ENCODE peak calls at places on chromosomes 12 and 14, in seven cellular contexts. J, O, W, R, F, S and T are unnamed samples.

GRCh38 chr12:130639759-130640158 is 76.3 kb downstream of the RIMBP2 start:
- DNase-seq in F (no peak), W (no peak), R (no peak), O (peak; percentile 27), S (no peak), J (no peak), T (no peak)

GRCh38 chr12:47207005-47207717 is 127.4 kb upstream of the AMIGO2 start:
- DNase-seq in O (no peak), F (no peak), W (no peak), R (no peak), J (peak; percentile 48), S (no peak), T (peak; percentile 60)

GRCh38 chr12:53561590-53561953 is 54.3 kb upstream of the NPFF start:
- DNase-seq in S (peak; percentile 58), J (no peak), F (no peak), W (peak; percentile 96), R (peak; percentile 81), O (peak; percentile 84), T (no peak)

GRCh38 chr14:103522649-103523582 is at the start of gene CKB:
- DNase-seq in F (peak; percentile 84), J (peak; percentile 83), S (peak; percentile 92), W (peak; percentile 55), O (no peak), R (no peak), T (no peak)

GRCh38 chr12:12007001-12007712 is 63.6 kb upstream of the BCL2L14 start:
- DNase-seq in F (peak; percentile 55), W (peak; percentile 90), R (peak; percentile 76), S (no peak), O (peak; percentile 14), J (no peak), T (no peak)

GRCh38 chr14:66074546-66074945 is 411.6 kb upstream of the CCDC196 start:
- DNase-seq in J (no peak), O (no peak), R (no peak), F (no peak), W (no peak), S (no peak), T (no peak)

GRCh38 chr12:1529862-1530591 is 64.4 kb downstream of the FBXL14 start:
- DNase-seq in F (peak; percentile 77), O (no peak), R (no peak), S (peak; percentile 83), W (peak; percentile 77), J (no peak), T (no peak)

GRCh38 chr12:53051881-53052412 is 2.1 kb downstream of the TNS2 start:
- DNase-seq in W (no peak), S (no peak), O (no peak), R (no peak), F (no peak), J (peak; percentile 16), T (no peak)

GRCh38 chr12:5102261-5102789 is 58.6 kb downstream of the KCNA5 start:
- DNase-seq in O (no peak), F (no peak), J (no peak), R (peak; percentile 15), S (peak; percentile 63), W (peak; percentile 80), T (no peak)

GRCh38 chr12:89436062-89436461 is 83.8 kb upstream of the DUSP6 start:
- DNase-seq in O (no peak), F (no peak), J (no peak), R (no peak), W (no peak), S (no peak), T (no peak)

GRCh38 chr12:132620113-132620892 is 1.7 kb downstream of the P2RX2 start:
- DNase-seq in J (no peak), F (no peak), R (no peak), W (no peak), S (no peak), O (no peak), T (peak; percentile 33)

GRCh38 chr14:22155582-22155981 is 433.4 kb downstream of the DAD1 start:
- DNase-seq in R (peak; percentile 41), F (no peak), J (no peak), W (no peak), S (no peak), O (no peak), T (no peak)

GRCh38 chr14:105857816-105858675 is 331.7 kb downstream of the TMEM121 start:
- DNase-seq in S (no peak), R (no peak), F (no peak), O (no peak), W (no peak), J (no peak), T (peak; percentile 55)

GRCh38 chr12:89472508-89472907 is 52.1 kb downstream of the GALNT4 start:
- DNase-seq in R (peak; percentile 59), J (no peak), O (peak; percentile 49), W (peak; percentile 76), F (no peak), S (no peak), T (no peak)

GRCh38 chr12:131677699-131678098 is 33.2 kb upstream of the SFSWAP start:
- DNase-seq in R (no peak), W (no peak), O (no peak), F (no peak), J (no peak), S (no peak), T (no peak)

GRCh38 chr12:123571343-123571813 is 13.0 kb upstream of the TMED2 start:
- DNase-seq in F (no peak), S (peak; percentile 59), J (peak; percentile 29), W (peak; percentile 70), R (peak; percentile 56), O (peak; percentile 27), T (no peak)